ENCODE peak calls at places on chromosome 13, in six cellular contexts. T is heart left ventricle, M is adrenal gland, G is uterus, L is psoas muscle, Y is PC-3. S is an unnamed sample.

GRCh38 chr13:42832341-42833153 is 51.2 kb downstream of the FAM216B start:
- DNase-seq in T (no peak), M (no peak), G (no peak), L (no peak), Y (peak; percentile 89), S (no peak)

GRCh38 chr13:95462801-95463200 is 89.7 kb upstream of the CLDN10 start:
- DNase-seq in T (no peak), M (peak; percentile 24), G (no peak), L (no peak), Y (no peak), S (no peak)

GRCh38 chr13:44932171-44932849 is 57.0 kb downstream of the NUFIP1 start:
- DNase-seq in T (no peak), M (no peak), G (no peak), L (no peak), Y (peak; percentile 55), S (no peak)

GRCh38 chr13:33168326-33168960 is 117.1 kb downstream of the STARD13 start:
- DNase-seq in T (no peak), M (no peak), G (no peak), L (no peak), Y (no peak), S (no peak)

GRCh38 chr13:43785166-43785680 is 1.5 kb downstream of the ENOX1 start:
- DNase-seq in T (no peak), M (no peak), G (no peak), L (no peak), Y (no peak), S (no peak)

GRCh38 chr13:41455725-41456419 is 1.5 kb upstream of the RGCC start:
- DNase-seq in T (no peak), M (no peak), G (no peak), L (no peak), Y (no peak), S (no peak)

GRCh38 chr13:33257786-33258185 is 27.8 kb downstream of the STARD13 start:
- DNase-seq in T (no peak), M (no peak), G (no peak), L (no peak), Y (no peak), S (no peak)

GRCh38 chr13:101706651-101707050 is 254.2 kb downstream of the ITGBL1 start:
- DNase-seq in T (no peak), M (no peak), G (no peak), L (no peak), Y (peak; percentile 71), S (peak; percentile 47)

GRCh38 chr13:51096131-51096530 is 14.9 kb downstream of the C13orf42 start:
- DNase-seq in T (no peak), M (no peak), G (no peak), L (no peak), Y (no peak), S (no peak)

GRCh38 chr13:104773775-104774174 is 1707.6 kb upstream of the SLC10A2 start:
- DNase-seq in T (no peak), M (no peak), G (no peak), L (no peak), Y (peak; percentile 71), S (peak; percentile 4)

GRCh38 chr13:109747524-109747923 is 38.9 kb downstream of the IRS2 start:
- DNase-seq in T (no peak), M (peak; percentile 33), G (no peak), L (no peak), Y (peak; percentile 14), S (no peak)

GRCh38 chr13:47638627-47639026 is 362.4 kb downstream of the SUCLA2 start:
- DNase-seq in T (no peak), M (no peak), G (no peak), L (no peak), Y (no peak), S (no peak)

GRCh38 chr13:55345197-55345596 is 1795.5 kb upstream of the PRR20A start:
- DNase-seq in T (no peak), M (no peak), G (no peak), L (no peak), Y (no peak), S (no peak)

GRCh38 chr13:76216729-76217128 is 580.6 kb downstream of the LMO7 start:
- DNase-seq in T (no peak), M (no peak), G (no peak), L (no peak), Y (no peak), S (peak; percentile 9)

GRCh38 chr13:40350283-40350992 is 316.0 kb downstream of the FOXO1 start:
- DNase-seq in T (no peak), M (no peak), G (no peak), L (peak; percentile 80), Y (no peak), S (no peak)

GRCh38 chr13:53822136-53822535 is 793.5 kb downstream of the OLFM4 start:
- DNase-seq in T (no peak), M (no peak), G (no peak), L (no peak), Y (no peak), S (no peak)

GRCh38 chr13:90272356-90272755 is 1075.1 kb upstream of the MIR17HG start:
- DNase-seq in T (no peak), M (no peak), G (no peak), L (no peak), Y (peak; percentile 32), S (no peak)

GRCh38 chr13:24270639-24271131 is 38.7 kb upstream of the C1QTNF9 start:
- DNase-seq in T (peak; percentile 72), M (peak; percentile 92), G (peak; percentile 36), L (peak; percentile 63), Y (no peak), S (peak; percentile 62)

GRCh38 chr13:98977568-98978270 is at the start of gene DOCK9:
- DNase-seq in T (peak; percentile 75), M (peak; percentile 61), G (peak; percentile 54), L (peak; percentile 68), Y (peak; percentile 25), S (peak; percentile 86)

GRCh38 chr13:99605417-99606321 is 104.4 kb downstream of the TM9SF2 start:
- DNase-seq in T (peak; percentile 38), M (peak; percentile 64), G (peak; percentile 30), L (peak; percentile 74), Y (peak; percentile 24), S (peak; percentile 69)

GRCh38 chr13:21625366-21625765 is 21.4 kb upstream of the MICU2 start:
- DNase-seq in T (no peak), M (peak; percentile 62), G (no peak), L (no peak), Y (peak; percentile 59), S (no peak)

GRCh38 chr13:110640591-110641029 is 25.3 kb downstream of the NAXD start:
- DNase-seq in T (peak; percentile 48), M (peak; percentile 75), G (no peak), L (peak; percentile 73), Y (no peak), S (no peak)

GRCh38 chr13:84745051-84745551 is 862.8 kb upstream of the SLITRK1 start:
- DNase-seq in T (no peak), M (no peak), G (no peak), L (no peak), Y (no peak), S (no peak)

GRCh38 chr13:27336005-27336673 is 65.5 kb downstream of the RASL11A start:
- DNase-seq in T (no peak), M (no peak), G (no peak), L (no peak), Y (no peak), S (no peak)

GRCh38 chr13:59865398-59865797 is 298.3 kb downstream of the DIAPH3 start:
- DNase-seq in T (no peak), M (no peak), G (no peak), L (no peak), Y (peak; percentile 61), S (no peak)

DNA sequence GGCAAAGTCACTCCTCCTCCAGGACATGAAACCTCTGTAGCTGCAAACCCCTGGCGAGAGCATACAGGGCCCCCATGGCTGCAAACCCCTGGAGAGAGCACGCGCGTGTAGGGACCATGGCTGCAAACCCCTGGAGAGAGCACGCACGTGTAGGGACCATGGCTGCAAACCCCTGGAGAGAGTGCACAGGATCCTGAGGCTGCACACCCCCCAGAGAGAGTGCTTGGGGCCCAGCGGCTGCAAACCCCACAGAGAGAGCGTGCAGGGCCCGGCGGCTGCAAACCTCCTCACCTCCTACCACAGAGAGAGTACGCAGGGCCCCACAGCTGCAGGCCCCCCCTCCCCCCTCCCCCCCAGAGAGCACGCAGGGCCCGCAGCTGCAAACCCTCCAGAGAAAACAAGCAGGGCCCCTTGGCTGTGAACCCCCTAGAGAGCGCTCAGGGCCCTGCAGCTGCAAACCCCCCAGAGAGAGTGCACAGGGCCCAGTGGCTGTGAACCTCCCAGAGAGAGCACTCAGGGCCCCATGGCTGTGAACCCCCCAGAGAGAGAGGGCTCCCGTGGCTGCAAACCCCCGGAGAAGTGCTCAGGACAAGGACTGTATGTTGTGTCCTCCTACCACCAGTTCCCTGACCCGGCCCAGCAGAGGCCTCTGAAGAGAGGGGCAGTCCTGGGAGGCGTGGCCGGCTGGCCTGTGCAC is 7.3 kb downstream of the ADPRHL1 start:
- DNase-seq in T (no peak), M (no peak), G (no peak), L (peak; percentile 42), Y (no peak), S (no peak)
- H3K4me1 ChIP-seq in T (peaks cover 49% of the 10 kb centered on the region), M (peaks cover 6% of the 10 kb centered on the region), G (no peaks in the 10 kb centered on the region), L (peaks cover 27% of the 10 kb centered on the region), Y (peaks cover 13% of the 10 kb centered on the region), S (no peaks in the 10 kb centered on the region)

GRCh38 chr13:35874704-35875103 is 256.5 kb downstream of the DCLK1 start:
- DNase-seq in T (peak; percentile 56), M (no peak), G (no peak), L (peak; percentile 58), Y (no peak), S (no peak)

GRCh38 chr13:35872369-35872768 is 258.8 kb downstream of the DCLK1 start:
- DNase-seq in T (no peak), M (no peak), G (no peak), L (no peak), Y (no peak), S (no peak)

GRCh38 chr13:35866801-35867200 is 264.4 kb downstream of the DCLK1 start:
- DNase-seq in T (peak; percentile 66), M (no peak), G (no peak), L (no peak), Y (no peak), S (no peak)

GRCh38 chr13:35876601-35877000 is 254.6 kb downstream of the DCLK1 start:
- DNase-seq in T (no peak), M (no peak), G (no peak), L (no peak), Y (no peak), S (peak; percentile 47)

DNA sequence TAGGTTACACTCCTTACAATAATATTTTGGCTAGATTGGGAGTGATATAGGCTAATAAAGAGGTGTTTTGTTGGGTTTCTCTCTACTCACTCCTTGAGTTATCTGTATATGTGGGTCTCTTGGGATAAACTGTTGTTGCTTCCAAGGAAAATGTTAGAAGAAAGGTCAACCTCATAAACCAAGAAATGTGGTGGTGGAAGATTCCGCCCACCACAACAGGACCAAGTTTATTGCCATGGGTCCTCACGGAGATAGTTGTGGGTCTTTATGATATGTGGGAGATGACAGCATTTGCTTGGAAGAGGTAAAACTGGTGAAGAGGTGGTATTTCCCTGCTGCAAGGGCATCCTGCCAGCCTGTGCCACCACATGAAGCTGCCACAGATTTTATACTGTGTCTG is 259.6 kb downstream of the DCLK1 start:
- DNase-seq in T (no peak), M (no peak), G (no peak), L (no peak), Y (no peak), S (no peak)
- H3K27ac ChIP-seq in T (peak overlapping the region; percentile 24), M (no peak overlapping the region), G (peak overlapping the region; percentile 20), L (no peak overlapping the region), Y (no peak overlapping the region), S (no peak overlapping the region)

GRCh38 chr13:30446122-30446500 is 19.6 kb downstream of the HMGB1 start:
- DNase-seq in T (no peak), M (no peak), G (no peak), L (no peak), Y (no peak), S (no peak)
- H3K4me3 ChIP-seq in T (peak overlapping the region; percentile 50), M (peak overlapping the region; percentile 4), G (peak overlapping the region; percentile 28), L (peak overlapping the region; percentile 62), Y (no peak overlapping the region), S (peak overlapping the region; percentile 57)

GRCh38 chr13:36665630-36666029 is 8.2 kb upstream of the SERTM1 start:
- DNase-seq in T (no peak), M (no peak), G (no peak), L (no peak), Y (no peak), S (no peak)
- H3K4me1 ChIP-seq in T (no peaks in the 10 kb centered on the region), M (no peaks in the 10 kb centered on the region), G (no peaks in the 10 kb centered on the region), L (no peaks in the 10 kb centered on the region), Y (no peaks in the 10 kb centered on the region), S (no peaks in the 10 kb centered on the region)